ENCODE peak calls at places on chromosomes 2 and 18, in ten cellular contexts. U is HCT116, E is IMR-90, T is cardiac fibroblast, W is mucosa of descending colon, J is neural progenitor cell, D is GM13976, V is astrocyte of the cerebellum, G is A549, F is fibroblast of pulmonary artery. Q is an unnamed sample.

GRCh38 chr2:223954401-223954800 is 2.9 kb upstream of the MRPL44 start:
- DNase-seq in J (peak; percentile 38), D (no peak), W (no peak), G (no peak), T (peak; percentile 87), E (peak; percentile 94), F (peak; percentile 91), U (no peak), V (peak; percentile 55), Q (no peak)

GRCh38 chr2:124874676-124875075 is 849.6 kb downstream of the CNTNAP5 start:
- DNase-seq in J (no peak), D (no peak), G (no peak), F (no peak), V (no peak), T (no peak), E (no peak), U (no peak), W (no peak), Q (no peak)

GRCh38 chr2:18154812-18155211 is 276.3 kb downstream of the KCNS3 start:
- DNase-seq in V (no peak), U (no peak), D (no peak), F (no peak), G (no peak), T (no peak), W (no peak), J (no peak), E (no peak), Q (no peak)

GRCh38 chr2:215841175-215841816 is 172.1 kb downstream of the MREG start:
- DNase-seq in D (no peak), E (no peak), U (no peak), F (no peak), W (peak; percentile 65), T (peak; percentile 56), V (no peak), G (no peak), J (no peak), Q (no peak)

GRCh38 chr2:11692966-11693521 is 23.0 kb upstream of the NTSR2 start:
- DNase-seq in W (peak; percentile 38), G (peak; percentile 82), F (peak; percentile 74), D (peak; percentile 75), T (peak; percentile 72), V (no peak), U (peak; percentile 65), J (peak; percentile 78), E (peak; percentile 51), Q (no peak)

GRCh38 chr2:55620123-55620779 is 2.8 kb upstream of the PPP4R3B start:
- DNase-seq in F (peak; percentile 31), D (peak; percentile 23), G (no peak), V (no peak), T (peak; percentile 16), U (no peak), J (peak; percentile 44), E (peak; percentile 14), W (no peak), Q (no peak)

GRCh38 chr2:169716938-169717690 is 16.5 kb upstream of the KLHL23 start:
- DNase-seq in F (peak; percentile 64), W (peak; percentile 55), J (no peak), D (no peak), T (peak; percentile 48), G (no peak), E (peak; percentile 28), U (no peak), V (no peak), Q (no peak)

GRCh38 chr2:38146917-38147307 is 71.0 kb upstream of the CYP1B1 start:
- DNase-seq in T (peak; percentile 93), E (peak; percentile 99), D (peak; percentile 64), U (peak; percentile 79), J (no peak), F (peak; percentile 95), W (no peak), V (peak; percentile 96), G (peak; percentile 80), Q (no peak)

GRCh38 chr18:41905786-41906527 is 49.1 kb upstream of the PIK3C3 start:
- DNase-seq in W (no peak), V (no peak), T (no peak), G (no peak), F (no peak), U (no peak), E (no peak), D (no peak), J (peak; percentile 56), Q (no peak)

GRCh38 chr2:83900859-83901258 is 558.2 kb downstream of the SUCLG1 start:
- DNase-seq in E (peak; percentile 2), V (no peak), T (no peak), U (no peak), W (no peak), F (peak; percentile 2), J (no peak), G (no peak), D (no peak), Q (no peak)

DNA sequence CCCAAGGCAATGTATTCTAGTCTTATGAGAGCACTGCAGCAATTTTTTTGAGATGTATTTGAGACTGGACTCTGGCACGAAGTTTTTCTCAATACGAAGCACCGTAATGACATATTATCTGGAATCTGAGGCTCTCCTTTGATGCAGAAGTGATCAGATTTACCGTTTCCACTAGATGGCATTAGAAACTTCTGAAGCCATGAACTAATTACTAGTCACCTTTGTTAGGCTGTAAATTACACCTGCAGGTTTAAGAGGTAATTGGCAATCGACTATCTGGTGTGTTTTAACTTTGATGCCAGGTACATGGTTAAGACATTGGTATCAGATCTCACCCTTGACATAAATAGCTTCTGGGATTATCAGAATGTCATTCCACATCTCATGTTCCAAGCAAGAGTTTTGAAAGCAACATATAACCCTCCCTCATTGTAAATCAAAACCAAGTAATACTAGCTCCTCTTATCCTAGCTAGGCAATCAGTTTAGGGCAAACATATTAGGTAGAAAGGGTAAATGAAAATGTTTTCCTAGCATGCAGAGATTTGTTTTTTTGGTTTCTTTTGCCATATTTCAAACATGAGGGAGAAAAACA is 254.6 kb upstream of the SPRED2 start:
- DNase-seq in E (no peak), V (no peak), D (no peak), G (no peak), W (no peak), T (no peak), J (no peak), U (no peak), F (no peak), Q (no peak)
- TF ChIP-seq CTCF in E (no peak), V (no peak), D (no peak), G (peak; percentile 23), W (no peak), T (no peak), J (peak; percentile 20), U (peak; percentile 23), F (no peak), Q (peak; percentile 37)

DNA sequence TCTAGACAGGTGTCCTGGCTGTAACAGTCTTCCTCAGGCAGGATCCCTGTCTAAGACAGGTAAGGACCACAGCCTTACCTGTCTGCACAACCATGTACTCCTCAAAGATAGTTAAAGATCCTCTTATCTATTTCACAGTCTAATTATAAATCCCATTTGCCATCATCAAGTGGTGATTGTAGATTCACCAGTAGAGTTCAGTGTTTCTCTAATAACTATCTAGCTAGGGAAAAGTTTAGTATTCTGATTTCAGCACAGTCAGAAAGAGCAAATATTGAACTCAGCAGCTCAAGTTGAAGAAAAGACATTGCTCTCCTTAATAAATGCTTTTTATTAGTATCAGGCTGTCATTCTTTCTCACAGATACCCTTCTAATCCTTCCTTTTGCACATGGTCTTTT is 1305.5 kb upstream of the NXPH2 start:
- DNase-seq in U (no peak), T (peak; percentile 1), D (no peak), E (no peak), V (peak; percentile 2), G (no peak), J (no peak), F (peak; percentile 20), W (no peak), Q (no peak)
- TF ChIP-seq CTCF in U (no peak), T (no peak), D (no peak), E (no peak), V (peak; percentile 18), G (peak; percentile 9), J (no peak), F (peak; percentile 27), W (no peak), Q (peak; percentile 78)

GRCh38 chr2:231781798-231782726 is 980 bp upstream of the PDE6D start:
- DNase-seq in W (no peak), G (no peak), T (peak; percentile 85), D (peak; percentile 32), J (no peak), U (peak; percentile 10), E (peak; percentile 42), F (peak; percentile 65), V (no peak), Q (no peak)

GRCh38 chr2:231785822-231786176 is 446 bp upstream of the COPS7B start:
- DNase-seq in F (no peak), J (no peak), G (no peak), V (no peak), D (no peak), E (no peak), W (no peak), T (no peak), U (no peak), Q (no peak)

GRCh38 chr2:231785413-231785812 is 832 bp upstream of the COPS7B start:
- DNase-seq in G (no peak), E (no peak), V (no peak), D (no peak), W (no peak), F (no peak), U (no peak), T (no peak), J (no peak), Q (no peak)

GRCh38 chr2:231786917-231787292 is 660 bp downstream of the COPS7B start:
- DNase-seq in D (no peak), F (no peak), J (no peak), U (no peak), W (no peak), E (no peak), V (no peak), T (no peak), G (no peak), Q (no peak)

GRCh38 chr2:231786177-231786916 is at the start of gene COPS7B:
- DNase-seq in T (peak; percentile 86), U (peak; percentile 68), G (peak; percentile 66), V (peak; percentile 51), E (peak; percentile 72), J (peak; percentile 93), D (peak; percentile 90), W (peak; percentile 85), F (peak; percentile 84), Q (peak; percentile 97)
- TF ChIP-seq CTCF in T (peak; percentile 47), U (peak; percentile 55), G (peak; percentile 60), V (peak; percentile 57), E (peak; percentile 54), J (peak; percentile 74), D (peak; percentile 59), W (no peak), F (peak; percentile 41), Q (peak; percentile 84)

DNA sequence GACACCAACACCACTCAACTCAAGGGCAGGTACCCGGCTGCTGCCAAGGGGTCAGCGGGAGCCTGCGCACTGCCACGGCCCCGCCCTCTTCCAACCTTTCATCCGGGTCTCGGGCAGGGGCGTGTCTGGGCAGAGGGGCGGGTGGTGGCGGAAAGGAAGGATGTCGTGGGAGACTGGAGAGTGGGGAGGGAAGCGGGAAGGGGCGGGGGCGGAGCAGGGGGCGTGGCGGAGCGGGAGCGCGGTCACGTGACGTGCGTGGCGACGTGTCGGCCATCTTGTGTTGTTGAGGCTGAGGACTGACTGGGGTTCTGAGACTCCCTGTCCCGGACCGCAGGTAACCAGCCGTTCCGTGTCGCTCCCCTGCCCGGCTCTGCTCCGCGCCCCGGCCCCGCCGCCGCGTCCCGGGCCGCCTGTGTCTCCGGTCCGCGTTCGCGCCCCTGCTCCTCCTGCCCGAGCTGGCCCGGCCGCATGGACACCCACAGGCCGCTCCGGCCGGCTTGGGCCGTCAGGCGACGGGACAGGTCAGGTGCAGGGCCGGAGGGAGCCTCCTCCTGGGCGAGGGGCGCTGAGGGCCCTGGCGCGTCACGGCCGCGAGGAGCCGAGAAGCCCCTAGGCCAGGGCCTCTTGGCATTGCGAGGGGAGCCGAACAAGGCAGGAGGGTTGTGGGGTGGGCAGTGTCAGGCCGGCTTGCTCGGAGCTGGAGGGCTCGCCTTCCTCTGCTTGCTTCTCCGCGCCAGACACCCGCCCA is at the start of gene GIGYF2:
- DNase-seq in G (peak; percentile 94), V (peak; percentile 83), U (peak; percentile 95), J (peak; percentile 97), T (peak; percentile 97), F (peak; percentile 96), D (peak; percentile 99), W (peak; percentile 98), E (peak; percentile 92), Q (peak; percentile 97)
- TF ChIP-seq CTCF in G (no peak), V (no peak), U (no peak), J (peak; percentile 19), T (no peak), F (no peak), D (no peak), W (no peak), E (no peak), Q (no peak)